ENCODE peak calls at places on chromosome 9, in six cellular contexts. S, P, N, A, G and I are unnamed samples.

GRCh38 chr9:83304686-83305085 is 233.5 kb downstream of the FRMD3 start:
- DNase-seq in S (no peak), A (no peak), N (peak; percentile 37), P (no peak), G (no peak), I (no peak)

GRCh38 chr9:341634-342421 is 127.2 kb downstream of the DOCK8 start:
- DNase-seq in G (no peak), A (no peak), P (no peak), S (no peak), N (no peak), I (no peak)

GRCh38 chr9:91623004-91623403 is 199.4 kb upstream of the NFIL3 start:
- DNase-seq in G (no peak), N (no peak), P (no peak), A (no peak), S (no peak), I (no peak)

GRCh38 chr9:107260437-107261081 is 22.5 kb upstream of the RAD23B start:
- DNase-seq in A (no peak), P (no peak), N (no peak), S (no peak), G (no peak), I (peak; percentile 49)

GRCh38 chr9:126520453-126520852 is 93.3 kb upstream of the LMX1B start:
- DNase-seq in N (no peak), A (no peak), G (no peak), P (no peak), S (no peak), I (no peak)

GRCh38 chr9:78575791-78576190 is 278.9 kb downstream of the PSAT1 start:
- DNase-seq in G (no peak), P (no peak), A (no peak), N (no peak), S (no peak), I (peak; percentile 47)

GRCh38 chr9:109904666-109905065 is 124.7 kb downstream of the PALM2AKAP2 start:
- DNase-seq in G (no peak), P (no peak), N (no peak), S (no peak), A (no peak), I (no peak)

GRCh38 chr9:38718148-38718547 is 1.8 kb downstream of the FAM240B start:
- DNase-seq in A (no peak), N (no peak), P (no peak), G (no peak), S (no peak), I (no peak)

GRCh38 chr9:97615439-97616072 is 17.6 kb downstream of the TSTD2 start:
- DNase-seq in A (peak; percentile 63), G (no peak), S (peak; percentile 61), N (peak; percentile 54), P (no peak), I (peak; percentile 47)

GRCh38 chr9:111366978-111367377 is 37.0 kb upstream of the OR2K2 start:
- DNase-seq in A (no peak), G (no peak), P (no peak), N (no peak), S (no peak), I (no peak)

GRCh38 chr9:137813651-137814415 is 63.7 kb upstream of the CACNA1B start:
- DNase-seq in A (no peak), S (no peak), P (no peak), G (no peak), N (no peak), I (no peak)

GRCh38 chr9:126461608-126462007 is 135.0 kb downstream of the MVB12B start:
- DNase-seq in S (no peak), P (peak; percentile 4), G (no peak), N (no peak), A (no peak), I (no peak)

GRCh38 chr9:88971131-88971960 is 19.9 kb upstream of the S1PR3 start:
- DNase-seq in N (no peak), P (no peak), A (no peak), S (no peak), G (no peak), I (peak; percentile 52)

GRCh38 chr9:34500623-34501267 is 22.0 kb downstream of the ENHO start:
- DNase-seq in N (peak; percentile 19), G (no peak), P (peak; percentile 72), A (peak; percentile 51), S (peak; percentile 60), I (peak; percentile 67)

GRCh38 chr9:71590362-71590761 is 178.0 kb downstream of the CEMIP2 start:
- DNase-seq in S (no peak), N (no peak), P (no peak), A (no peak), G (no peak), I (no peak)

GRCh38 chr9:107721705-107722245 is 232.2 kb upstream of the KLF4 start:
- DNase-seq in G (no peak), S (no peak), N (no peak), A (no peak), P (no peak), I (no peak)

GRCh38 chr9:27371382-27371781 is 74.4 kb upstream of the EQTN start:
- DNase-seq in A (no peak), P (no peak), N (no peak), G (no peak), S (peak; percentile 66), I (no peak)

GRCh38 chr9:74645007-74645639 is 148.0 kb downstream of the RORB start:
- DNase-seq in G (no peak), P (no peak), S (peak; percentile 36), A (peak; percentile 5), N (no peak), I (peak; percentile 18)

GRCh38 chr9:128558431-128559310 is 6.3 kb downstream of the SPTAN1 start:
- DNase-seq in N (peak; percentile 95), P (no peak), G (no peak), S (peak; percentile 97), A (peak; percentile 97), I (no peak)

GRCh38 chr9:130499804-130500263 is 55.1 kb downstream of the ASS1 start:
- DNase-seq in A (no peak), N (no peak), S (no peak), P (no peak), G (no peak), I (no peak)

GRCh38 chr9:123149067-123149466 is 115.6 kb downstream of the GPR21 start:
- DNase-seq in N (no peak), S (no peak), P (no peak), A (no peak), G (no peak), I (no peak)

GRCh38 chr9:34430843-34431437 is 27.4 kb downstream of the FAM219A start:
- DNase-seq in S (peak; percentile 77), A (peak; percentile 70), N (peak; percentile 85), P (peak; percentile 69), G (peak; percentile 34), I (peak; percentile 72)

GRCh38 chr9:137880160-137880975 is 2.8 kb downstream of the CACNA1B start:
- DNase-seq in G (no peak), P (no peak), S (no peak), A (no peak), N (no peak), I (no peak)

GRCh38 chr9:108569624-108570023 is 286.2 kb downstream of the ACTL7B start:
- DNase-seq in G (no peak), S (peak; percentile 45), A (peak; percentile 75), P (no peak), N (peak; percentile 76), I (no peak)

GRCh38 chr9:78406146-78406545 is 109.2 kb downstream of the PSAT1 start:
- DNase-seq in G (no peak), P (no peak), N (no peak), S (no peak), A (no peak), I (no peak)

GRCh38 chr9:96617439-96618185 is 2.0 kb downstream of the CDC14B start:
- DNase-seq in N (no peak), P (peak; percentile 31), S (no peak), A (peak; percentile 21), G (no peak), I (no peak)

GRCh38 chr9:100739208-100739607 is 161.3 kb downstream of the CAVIN4 start:
- DNase-seq in G (no peak), P (no peak), S (no peak), N (no peak), A (no peak), I (no peak)

GRCh38 chr9:133506653-133507038 is 18.1 kb downstream of the MYMK start:
- DNase-seq in G (no peak), A (peak; percentile 92), P (no peak), S (no peak), N (peak; percentile 89), I (no peak)

GRCh38 chr9:124471761-124472160 is 21.5 kb downstream of the ADGRD2 start:
- DNase-seq in S (no peak), G (no peak), A (no peak), N (no peak), P (no peak), I (no peak)
- H2BK15ac ChIP-seq in S (no peak overlapping the region), G (no peak overlapping the region), A (no peak overlapping the region), N (no peak overlapping the region), P (no peak overlapping the region), I (no peak overlapping the region)

DNA sequence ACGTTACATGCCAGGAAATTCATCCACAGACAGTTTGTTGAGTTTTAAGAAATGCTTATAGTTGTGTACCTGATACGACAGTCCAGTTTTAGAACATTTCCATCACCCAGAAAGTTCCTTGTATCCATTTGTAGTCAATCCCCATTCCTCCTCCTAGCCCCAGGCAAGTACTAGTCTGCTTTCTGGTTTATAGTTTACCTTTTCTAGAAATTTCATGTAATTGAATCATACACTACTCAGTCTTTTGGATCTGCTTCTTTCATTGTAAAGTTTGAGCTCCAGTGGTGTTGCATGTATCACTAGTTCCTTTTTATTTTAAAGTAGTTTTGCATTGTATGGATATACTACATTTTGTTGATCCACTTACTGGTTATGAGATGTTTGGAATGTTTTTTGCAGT is 291.2 kb downstream of the AOPEP start:
- DNase-seq in P (no peak), N (peak; percentile 56), A (no peak), S (no peak), G (no peak), I (no peak)
- H3K9ac ChIP-seq in P (no peak overlapping the region), N (no peak overlapping the region), A (peak overlapping the region; percentile 45), S (no peak overlapping the region), G (no peak overlapping the region), I (no peak overlapping the region)

GRCh38 chr9:12996971-12997370 is 222.2 kb downstream of the LURAP1L start:
- DNase-seq in P (no peak), G (no peak), A (no peak), S (no peak), N (no peak), I (no peak)
- H2BK15ac ChIP-seq in P (no peak overlapping the region), G (no peak overlapping the region), A (no peak overlapping the region), S (no peak overlapping the region), N (no peak overlapping the region), I (no peak overlapping the region)

GRCh38 chr9:134592819-134593200 is 48.8 kb upstream of the COL5A1 start:
- DNase-seq in G (no peak), P (no peak), S (no peak), N (no peak), A (no peak), I (no peak)
- H3K9ac ChIP-seq in G (no peak overlapping the region), P (no peak overlapping the region), S (no peak overlapping the region), N (no peak overlapping the region), A (peak overlapping the region; percentile 87), I (no peak overlapping the region)